ENCODE peak calls at places on chromosomes 1 and 21, in seven cellular contexts. S, E, W, O, T, D and F are unnamed samples. For H3K4me1, the result is how much of the 10 kb centered on the place peaks cover.

GRCh38 chr21:34989337-34990151 is 59.6 kb downstream of the RUNX1 start:
- DNase-seq in S (no peak), E (no peak), W (no peak), O (no peak), T (no peak), D (no peak), F (no peak)

GRCh38 chr1:114216431-114217173 is 62.9 kb upstream of the SYT6 start:
- DNase-seq in S (no peak), E (no peak), W (no peak), O (no peak), T (no peak), D (no peak), F (no peak)

GRCh38 chr1:56550132-56550531 is 29.2 kb downstream of the PLPP3 start:
- DNase-seq in S (no peak), E (no peak), W (no peak), O (no peak), T (no peak), D (no peak), F (no peak)

GRCh38 chr1:173095632-173096031 is 44.9 kb upstream of the TNFSF18 start:
- DNase-seq in S (no peak), E (no peak), W (no peak), O (no peak), T (no peak), D (no peak), F (no peak)

GRCh38 chr1:101166583-101167120 is 70.2 kb upstream of the S1PR1 start:
- DNase-seq in S (no peak), E (no peak), W (no peak), O (no peak), T (no peak), D (no peak), F (no peak)

GRCh38 chr1:228393268-228393699 is 13.4 kb downstream of the TRIM11 start:
- DNase-seq in S (peak), E (peak), W (no peak), O (peak), T (no peak), D (no peak), F (no peak)

GRCh38 chr1:39657402-39657801 is 14.5 kb downstream of the NT5C1A start:
- DNase-seq in S (no peak), E (no peak), W (no peak), O (no peak), T (no peak), D (no peak), F (no peak)

GRCh38 chr1:45346473-45346872 is 6.2 kb upstream of the MUTYH start:
- DNase-seq in S (no peak), E (no peak), W (no peak), O (no peak), T (no peak), D (no peak), F (no peak)

GRCh38 chr1:182484531-182485257 is 34.7 kb downstream of the RGSL1 start:
- DNase-seq in S (no peak), E (no peak), W (no peak), O (peak), T (no peak), D (peak), F (no peak)

GRCh38 chr1:109790329-109790728 is 26.6 kb upstream of the EPS8L3 start:
- DNase-seq in S (no peak), E (no peak), W (no peak), O (no peak), T (no peak), D (no peak), F (no peak)

GRCh38 chr1:116904791-116905320 is 4.9 kb upstream of the PTGFRN start:
- DNase-seq in S (no peak), E (no peak), W (no peak), O (no peak), T (no peak), D (no peak), F (no peak)

GRCh38 chr1:218367118-218367517 is 22.0 kb downstream of the TGFB2 start:
- DNase-seq in S (no peak), E (no peak), W (no peak), O (no peak), T (no peak), D (no peak), F (no peak)

GRCh38 chr1:174262747-174263241 is 103.5 kb downstream of the RABGAP1L start:
- DNase-seq in S (no peak), E (no peak), W (no peak), O (peak), T (no peak), D (peak), F (no peak)

GRCh38 chr1:75233302-75233929 is 99.2 kb downstream of the LHX8 start:
- DNase-seq in S (no peak), E (no peak), W (no peak), O (peak), T (no peak), D (peak), F (peak)

GRCh38 chr1:12342261-12343003 is 112.6 kb downstream of the VPS13D start:
- DNase-seq in S (no peak), E (no peak), W (no peak), O (no peak), T (no peak), D (no peak), F (no peak)

GRCh38 chr1:221987860-221988520 is 246.1 kb upstream of the DUSP10 start:
- DNase-seq in S (no peak), E (no peak), W (no peak), O (no peak), T (no peak), D (no peak), F (no peak)

GRCh38 chr1:225700164-225700740 is 47.3 kb upstream of the ENAH start:
- DNase-seq in S (no peak), E (no peak), W (no peak), O (no peak), T (peak), D (peak), F (no peak)

GRCh38 chr1:227886503-227886961 is 61.2 kb downstream of the WNT9A start:
- DNase-seq in S (no peak), E (no peak), W (peak), O (no peak), T (no peak), D (peak), F (no peak)

GRCh38 chr1:1349256-1350012 is at the start of gene DVL1:
- DNase-seq in S (peak), E (peak), W (peak), O (peak), T (peak), D (peak), F (peak)

GRCh38 chr1:7576946-7577657 is 194.0 kb upstream of the VAMP3 start:
- DNase-seq in S (no peak), E (no peak), W (no peak), O (no peak), T (peak), D (peak), F (no peak)

GRCh38 chr1:43199093-43199726 is 27.1 kb downstream of the CFAP57 start:
- DNase-seq in S (no peak), E (no peak), W (no peak), O (no peak), T (no peak), D (no peak), F (no peak)

GRCh38 chr1:34113887-34114286 is 51.1 kb downstream of the CSMD2 start:
- DNase-seq in S (no peak), E (no peak), W (no peak), O (peak), T (no peak), D (peak), F (no peak)

GRCh38 chr1:31655756-31656155 is 11.1 kb upstream of the PEF1 start:
- DNase-seq in S (no peak), E (no peak), W (no peak), O (no peak), T (no peak), D (no peak), F (no peak)

GRCh38 chr1:21131200-21131599 is 45.5 kb downstream of the EIF4G3 start:
- DNase-seq in S (no peak), E (no peak), W (no peak), O (no peak), T (no peak), D (no peak), F (no peak)

GRCh38 chr1:156391145-156391677 is 22.2 kb downstream of the RHBG start:
- DNase-seq in S (no peak), E (no peak), W (no peak), O (no peak), T (no peak), D (no peak), F (no peak)

GRCh38 chr1:66140072-66140471 is 347.4 kb downstream of the PDE4B start:
- DNase-seq in S (no peak), E (peak), W (peak), O (no peak), T (no peak), D (no peak), F (no peak)

GRCh38 chr1:193952778-193953374 is 766.5 kb upstream of the B3GALT2 start:
- DNase-seq in S (no peak), E (no peak), W (no peak), O (no peak), T (no peak), D (no peak), F (no peak)

GRCh38 chr1:11804666-11805453 is 904 bp downstream of the MTHFR start:
- DNase-seq in S (peak), E (peak), W (peak), O (no peak), T (no peak), D (peak), F (no peak)

GRCh38 chr1:159932296-159933285 is 7.3 kb upstream of the TAGLN2 start:
- DNase-seq in S (no peak), E (no peak), W (no peak), O (no peak), T (no peak), D (no peak), F (no peak)

GRCh38 chr1:10897321-10897980 is 101.0 kb upstream of the CASZ1 start:
- DNase-seq in S (no peak), E (no peak), W (no peak), O (no peak), T (no peak), D (peak), F (no peak)

GRCh38 chr1:19682257-19682656 is 17.6 kb downstream of the HTR6 start:
- DNase-seq in S (no peak), E (no peak), W (no peak), O (no peak), T (no peak), D (no peak), F (no peak)

GRCh38 chr1:3504823-3505155 is 50.3 kb downstream of the ARHGEF16 start:
- DNase-seq in S (no peak), E (no peak), W (no peak), O (no peak), T (peak), D (no peak), F (no peak)

GRCh38 chr1:52752427-52752826 is 26.2 kb downstream of the ZYG11B start:
- DNase-seq in S (no peak), E (no peak), W (no peak), O (no peak), T (no peak), D (no peak), F (no peak)

GRCh38 chr1:92804721-92805169 is 19.8 kb upstream of the EVI5 start:
- DNase-seq in S (peak), E (peak), W (peak), O (no peak), T (peak), D (peak), F (peak)

GRCh38 chr1:214683596-214683995 is 80.6 kb downstream of the CENPF start:
- DNase-seq in S (no peak), E (no peak), W (no peak), O (no peak), T (no peak), D (no peak), F (no peak)

GRCh38 chr21:21714396-21714795 is 716.2 kb downstream of the NCAM2 start:
- DNase-seq in S (no peak), E (no peak), W (no peak), O (no peak), T (no peak), D (no peak), F (no peak)

GRCh38 chr1:37482796-37483744 is 8.7 kb downstream of the ZC3H12A start:
- DNase-seq in S (no peak), E (peak), W (no peak), O (no peak), T (no peak), D (no peak), F (no peak)

GRCh38 chr1:204107892-204108291 is 35.0 kb downstream of the SOX13 start:
- DNase-seq in S (no peak), E (no peak), W (no peak), O (no peak), T (no peak), D (no peak), F (no peak)

GRCh38 chr1:204104331-204105222 is 31.7 kb downstream of the SOX13 start:
- DNase-seq in S (no peak), E (peak), W (peak), O (peak), T (no peak), D (no peak), F (no peak)

GRCh38 chr1:204103121-204103741 is 30.3 kb downstream of the SOX13 start:
- DNase-seq in S (no peak), E (no peak), W (no peak), O (no peak), T (no peak), D (no peak), F (no peak)

GRCh38 chr1:204108312-204109141 is 35.6 kb downstream of the SOX13 start:
- DNase-seq in S (no peak), E (no peak), W (no peak), O (no peak), T (no peak), D (no peak), F (no peak)

GRCh38 chr1:204106825-204107224 is 33.9 kb downstream of the SOX13 start:
- DNase-seq in S (no peak), E (no peak), W (no peak), O (no peak), T (no peak), D (no peak), F (no peak)
- H3K4me1 ChIP-seq in S (half or more), E (under half), W (under half), O (under half), T (under half), D (under half), F (under half)

GRCh38 chr1:157968503-157968902 is 24.9 kb upstream of the KIRREL1 start:
- DNase-seq in S (no peak), E (peak), W (peak), O (no peak), T (peak), D (no peak), F (no peak)
- H3K27ac ChIP-seq in S (no peak), E (peak), W (peak), O (no peak), T (no peak), D (peak), F (no peak)

GRCh38 chr21:31921079-31921478 is 48.3 kb downstream of the HUNK start:
- DNase-seq in S (no peak), E (no peak), W (no peak), O (no peak), T (no peak), D (no peak), F (no peak)
- H3K4me1 ChIP-seq in S (under half), E (under half), W (under half), O (under half), T (under half), D (under half), F (under half)

GRCh38 chr1:171596705-171597104 is 25.3 kb upstream of the MYOCOS start:
- DNase-seq in S (no peak), E (no peak), W (no peak), O (no peak), T (no peak), D (no peak), F (no peak)

GRCh38 chr1:171596119-171596518 is 25.9 kb upstream of the MYOCOS start:
- DNase-seq in S (no peak), E (no peak), W (no peak), O (no peak), T (no peak), D (no peak), F (no peak)

GRCh38 chr1:171597203-171597602 is 24.8 kb upstream of the MYOCOS start:
- DNase-seq in S (no peak), E (no peak), W (no peak), O (no peak), T (no peak), D (no peak), F (no peak)

GRCh38 chr1:171590022-171590421 is 32.0 kb upstream of the MYOCOS start:
- DNase-seq in S (no peak), E (no peak), W (no peak), O (no peak), T (no peak), D (no peak), F (no peak)

DNA sequence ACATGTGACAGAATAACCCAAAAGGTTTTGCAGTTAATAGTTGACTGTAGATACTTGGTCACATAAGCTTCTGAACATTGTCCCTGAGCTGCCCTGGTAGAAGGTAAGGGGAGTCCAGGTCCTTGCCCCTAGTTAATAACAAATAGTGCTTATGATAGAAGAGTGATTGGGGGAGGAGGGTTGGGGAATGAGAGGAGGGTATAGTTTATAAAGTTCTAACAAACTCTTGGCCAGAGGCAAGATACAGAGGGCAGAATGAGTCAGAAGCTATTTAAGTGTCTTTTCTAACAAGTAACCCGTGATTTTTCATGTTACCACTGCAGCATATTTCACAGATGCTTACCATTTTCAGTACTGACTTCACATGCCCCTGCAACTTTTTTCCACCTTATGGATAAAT is 26.7 kb upstream of the MYOCOS start:
- DNase-seq in S (no peak), E (no peak), W (no peak), O (no peak), T (no peak), D (no peak), F (no peak)
- H3K27ac ChIP-seq in S (no peak), E (no peak), W (no peak), O (no peak), T (no peak), D (no peak), F (no peak)

GRCh38 chr21:42257091-42257760 is 38.3 kb downstream of the ABCG1 start:
- DNase-seq in S (no peak), E (no peak), W (no peak), O (no peak), T (no peak), D (peak), F (no peak)
- H3K4me1 ChIP-seq in S (half or more), E (under half), W (under half), O (half or more), T (under half), D (under half), F (under half)

DNA sequence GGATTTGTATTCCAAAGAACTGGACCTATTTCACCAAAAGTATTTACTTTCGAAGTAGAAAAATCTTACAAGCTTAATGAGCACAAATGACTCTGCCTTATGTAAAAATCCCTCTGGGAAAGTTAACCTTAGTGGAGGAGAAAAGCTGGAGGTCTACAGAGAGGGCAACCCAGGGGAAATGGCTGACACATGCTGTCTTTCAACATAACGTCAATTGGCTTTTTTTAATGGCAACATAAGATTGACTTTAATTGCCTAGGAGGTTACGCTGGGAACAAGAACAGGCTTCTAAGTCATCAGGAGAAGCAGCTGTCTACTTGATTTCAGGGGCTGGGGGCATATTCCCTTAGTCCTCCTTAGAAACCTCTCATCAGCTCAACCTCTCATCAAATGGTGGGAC is 52.3 kb downstream of the UTP25 start:
- DNase-seq in S (no peak), E (no peak), W (no peak), O (no peak), T (no peak), D (no peak), F (no peak)
- H3K27ac ChIP-seq in S (no peak), E (no peak), W (no peak), O (no peak), T (no peak), D (no peak), F (no peak)

DNA sequence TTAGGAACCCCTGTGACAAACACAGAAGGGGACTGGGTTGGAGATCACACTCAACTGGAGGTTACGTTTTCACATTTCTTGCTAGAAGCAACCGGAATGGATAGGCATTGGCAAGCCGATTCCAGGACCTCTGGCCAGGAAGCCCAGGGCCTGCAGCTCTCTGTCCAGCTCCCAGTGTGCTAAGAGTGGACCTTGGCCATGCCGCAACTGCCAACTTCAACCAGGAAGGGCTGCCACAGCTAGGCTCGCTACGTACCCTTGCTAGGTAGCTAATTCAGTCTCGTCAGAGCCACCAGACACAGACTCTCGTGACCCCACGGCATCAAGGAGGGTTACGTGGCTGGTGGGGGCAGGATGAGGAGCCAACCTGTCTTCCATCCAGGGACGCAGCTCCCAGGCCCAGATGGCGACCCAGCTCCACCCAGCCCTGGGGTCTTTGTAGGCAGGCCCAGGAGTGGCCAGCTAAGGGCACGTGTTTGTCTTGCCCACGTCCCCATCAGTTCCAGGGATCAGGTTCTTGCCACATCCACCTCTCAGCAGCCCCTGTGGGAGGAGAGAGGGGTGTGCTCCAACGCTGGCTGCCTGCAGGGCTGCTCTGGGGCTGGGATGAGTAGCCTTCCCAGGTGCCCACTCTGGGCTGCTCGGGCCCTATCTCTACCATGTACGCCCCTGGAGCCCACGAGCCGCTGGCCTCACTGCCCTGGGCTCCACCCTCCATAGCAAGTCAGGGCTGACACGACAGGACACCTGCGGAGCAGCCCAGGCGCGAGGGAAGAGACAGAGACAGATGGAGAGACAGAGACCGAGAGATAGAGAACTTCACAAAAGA is 39.2 kb downstream of the UBE2G2 start:
- DNase-seq in S (no peak), E (no peak), W (no peak), O (no peak), T (no peak), D (no peak), F (no peak)
- H3K4me1 ChIP-seq in S (under half), E (under half), W (under half), O (under half), T (under half), D (under half), F (under half)

GRCh38 chr1:207030522-207031009 is 2.0 kb downstream of the C1orf116 start:
- DNase-seq in S (no peak), E (no peak), W (no peak), O (no peak), T (no peak), D (no peak), F (no peak)
- H3K27ac ChIP-seq in S (no peak), E (peak), W (peak), O (no peak), T (no peak), D (peak), F (no peak)